ENCODE peak calls at places on chromosomes 5 and 9, in ten cellular contexts. A is T-cell; E is AG04449; H is stimulated activated CD8-positive, alpha-beta memory T cell treated with anti-CD3 and anti-CD28 coated beads, Interleukin-15, amount 100 ng/mL, for 4 hours; L is SIG-M5; N is HEK293T; R is SW 1271; F is H4; T is activated naive CD8-positive, alpha-beta T cell treated with anti-CD3 and anti-CD28 coated beads, Interleukin-2, amount 50 U/mL, for 24 hours; U is stromal cell of bone marrow. J is an unnamed sample.

GRCh38 chr9:127057970-127058644 is 64.3 kb downstream of the ANGPTL2 start:
- DNase-seq in A (no peak), E (no peak), H (no peak), L (no peak), N (no peak), R (no peak), F (no peak), T (no peak), U (no peak), J (no peak)

GRCh38 chr5:176810084-176810597 is at the start of gene UNC5A:
- DNase-seq in A (peak), E (no peak), H (peak), L (no peak), N (peak), R (no peak), F (no peak), T (peak), U (no peak), J (peak)

GRCh38 chr9:15999422-16000339 is 446.8 kb downstream of the CCDC171 start:
- DNase-seq in A (no peak), E (peak), H (no peak), L (no peak), N (no peak), R (peak), F (peak), T (no peak), U (peak), J (no peak)

GRCh38 chr9:95552814-95553546 is 36.2 kb upstream of the PTCH1 start:
- DNase-seq in A (peak), E (no peak), H (no peak), L (no peak), N (no peak), R (no peak), F (no peak), T (peak), U (no peak), J (peak)

GRCh38 chr9:6086006-6086655 is 70.7 kb upstream of the RANBP6 start:
- DNase-seq in A (no peak), E (no peak), H (no peak), L (no peak), N (no peak), R (no peak), F (no peak), T (no peak), U (no peak), J (no peak)

GRCh38 chr9:77866882-77867281 is 164.7 kb downstream of the GNAQ start:
- DNase-seq in A (no peak), E (no peak), H (no peak), L (no peak), N (no peak), R (no peak), F (no peak), T (no peak), U (no peak), J (no peak)

GRCh38 chr9:34555002-34555348 is 32.2 kb upstream of the ENHO start:
- DNase-seq in A (no peak), E (no peak), H (no peak), L (no peak), N (no peak), R (no peak), F (no peak), T (no peak), U (no peak), J (no peak)

GRCh38 chr9:107784235-107784958 is 294.8 kb upstream of the KLF4 start:
- DNase-seq in A (no peak), E (peak), H (no peak), L (no peak), N (no peak), R (no peak), F (peak), T (no peak), U (peak), J (no peak)

GRCh38 chr9:98445576-98445975 is 190.1 kb upstream of the TBC1D2 start:
- DNase-seq in A (no peak), E (no peak), H (no peak), L (no peak), N (no peak), R (no peak), F (no peak), T (no peak), U (no peak), J (no peak)

GRCh38 chr9:122370303-122370702 is 521 bp upstream of the PTGS1 start:
- DNase-seq in A (no peak), E (no peak), H (no peak), L (no peak), N (no peak), R (no peak), F (no peak), T (no peak), U (no peak), J (no peak)

GRCh38 chr9:126959917-126960316 is 45.3 kb downstream of the RALGPS1 start:
- DNase-seq in A (no peak), E (no peak), H (no peak), L (no peak), N (no peak), R (no peak), F (no peak), T (no peak), U (no peak), J (no peak)

GRCh38 chr5:75236322-75237316 is at the start of gene ANKRD31:
- DNase-seq in A (peak), E (peak), H (peak), L (no peak), N (peak), R (peak), F (peak), T (peak), U (peak), J (peak)

GRCh38 chr9:88593537-88594185 is 58.7 kb downstream of the NXNL2 start:
- DNase-seq in A (peak), E (no peak), H (no peak), L (no peak), N (peak), R (peak), F (peak), T (peak), U (peak), J (peak)

GRCh38 chr5:161547573-161548471 is 1.3 kb upstream of the GABRB2 start:
- DNase-seq in A (no peak), E (no peak), H (no peak), L (no peak), N (no peak), R (no peak), F (no peak), T (no peak), U (no peak), J (no peak)

GRCh38 chr5:173707392-173707791 is 90.9 kb upstream of the BOD1 start:
- DNase-seq in A (no peak), E (peak), H (no peak), L (no peak), N (no peak), R (no peak), F (peak), T (no peak), U (peak), J (no peak)

GRCh38 chr5:116908537-116908936 is 333.9 kb upstream of the SEMA6A start:
- DNase-seq in A (no peak), E (no peak), H (no peak), L (no peak), N (no peak), R (no peak), F (no peak), T (no peak), U (no peak), J (no peak)

GRCh38 chr5:178535299-178536175 is 54.7 kb downstream of the COL23A1 start:
- DNase-seq in A (no peak), E (no peak), H (no peak), L (peak), N (no peak), R (no peak), F (peak), T (no peak), U (no peak), J (no peak)

J was measured in CD4-positive, alpha-beta T cell.